ENCODE peak calls at places on chromosomes 1 and 21, in nine cellular contexts. One of them, this sample, is unnamed.

GRCh38 chr1:192763243-192763642 is 45.6 kb upstream of the RGS2 start:
- DNase-seq in PC-3: peak; percentile 82
- DNase-seq in body of pancreas: no peak
- DNase-seq in heart left ventricle: no peak
- DNase-seq in adrenal gland: no peak
- DNase-seq in heart right ventricle: no peak
- DNase-seq in endothelial cell of umbilical vein: no peak
- DNase-seq in mesendoderm: no peak
- DNase-seq in fibroblast of lung: peak; percentile 14
- DNase-seq in this sample: no peak

GRCh38 chr1:119768778-119769177 is at the start of gene HMGCS2:
- DNase-seq in mesendoderm: no peak
- DNase-seq in heart left ventricle: no peak
- DNase-seq in heart right ventricle: no peak
- DNase-seq in body of pancreas: peak; percentile 65
- DNase-seq in fibroblast of lung: no peak
- DNase-seq in endothelial cell of umbilical vein: no peak
- DNase-seq in adrenal gland: no peak
- DNase-seq in PC-3: peak; percentile 22
- DNase-seq in this sample: no peak

GRCh38 chr1:180228648-180229482 is 1.2 kb upstream of the LHX4 start:
- DNase-seq in PC-3: no peak
- DNase-seq in adrenal gland: no peak
- DNase-seq in fibroblast of lung: no peak
- DNase-seq in mesendoderm: peak; percentile 48
- DNase-seq in body of pancreas: no peak
- DNase-seq in heart left ventricle: no peak
- DNase-seq in endothelial cell of umbilical vein: no peak
- DNase-seq in heart right ventricle: no peak
- DNase-seq in this sample: peak; percentile 80

GRCh38 chr1:25989860-25990650 is 7.8 kb downstream of the PAFAH2 start:
- DNase-seq in heart right ventricle: no peak
- DNase-seq in adrenal gland: no peak
- DNase-seq in mesendoderm: no peak
- DNase-seq in heart left ventricle: no peak
- DNase-seq in PC-3: peak; percentile 49
- DNase-seq in endothelial cell of umbilical vein: no peak
- DNase-seq in fibroblast of lung: peak; percentile 36
- DNase-seq in body of pancreas: no peak
- DNase-seq in this sample: no peak

GRCh38 chr1:30038134-30039025 is 685.0 kb downstream of the MATN1 start:
- DNase-seq in fibroblast of lung: no peak
- DNase-seq in heart right ventricle: no peak
- DNase-seq in body of pancreas: no peak
- DNase-seq in heart left ventricle: no peak
- DNase-seq in PC-3: no peak
- DNase-seq in endothelial cell of umbilical vein: no peak
- DNase-seq in adrenal gland: no peak
- DNase-seq in mesendoderm: no peak
- DNase-seq in this sample: no peak

GRCh38 chr1:164914208-164914607 is 355.2 kb downstream of the PBX1 start:
- DNase-seq in heart right ventricle: no peak
- DNase-seq in body of pancreas: no peak
- DNase-seq in fibroblast of lung: peak; percentile 79
- DNase-seq in mesendoderm: peak; percentile 28
- DNase-seq in PC-3: peak; percentile 38
- DNase-seq in adrenal gland: no peak
- DNase-seq in endothelial cell of umbilical vein: peak; percentile 14
- DNase-seq in heart left ventricle: no peak
- DNase-seq in this sample: no peak

GRCh38 chr1:115862406-115862805 is 21.5 kb upstream of the NHLH2 start:
- DNase-seq in adrenal gland: no peak
- DNase-seq in mesendoderm: no peak
- DNase-seq in body of pancreas: no peak
- DNase-seq in heart right ventricle: no peak
- DNase-seq in fibroblast of lung: no peak
- DNase-seq in heart left ventricle: no peak
- DNase-seq in PC-3: peak; percentile 55
- DNase-seq in endothelial cell of umbilical vein: no peak
- DNase-seq in this sample: no peak

GRCh38 chr1:242412921-242413320 is 111.6 kb downstream of the PLD5 start:
- DNase-seq in adrenal gland: no peak
- DNase-seq in body of pancreas: no peak
- DNase-seq in mesendoderm: no peak
- DNase-seq in endothelial cell of umbilical vein: no peak
- DNase-seq in heart left ventricle: no peak
- DNase-seq in heart right ventricle: no peak
- DNase-seq in PC-3: no peak
- DNase-seq in fibroblast of lung: no peak
- DNase-seq in this sample: no peak

DNA sequence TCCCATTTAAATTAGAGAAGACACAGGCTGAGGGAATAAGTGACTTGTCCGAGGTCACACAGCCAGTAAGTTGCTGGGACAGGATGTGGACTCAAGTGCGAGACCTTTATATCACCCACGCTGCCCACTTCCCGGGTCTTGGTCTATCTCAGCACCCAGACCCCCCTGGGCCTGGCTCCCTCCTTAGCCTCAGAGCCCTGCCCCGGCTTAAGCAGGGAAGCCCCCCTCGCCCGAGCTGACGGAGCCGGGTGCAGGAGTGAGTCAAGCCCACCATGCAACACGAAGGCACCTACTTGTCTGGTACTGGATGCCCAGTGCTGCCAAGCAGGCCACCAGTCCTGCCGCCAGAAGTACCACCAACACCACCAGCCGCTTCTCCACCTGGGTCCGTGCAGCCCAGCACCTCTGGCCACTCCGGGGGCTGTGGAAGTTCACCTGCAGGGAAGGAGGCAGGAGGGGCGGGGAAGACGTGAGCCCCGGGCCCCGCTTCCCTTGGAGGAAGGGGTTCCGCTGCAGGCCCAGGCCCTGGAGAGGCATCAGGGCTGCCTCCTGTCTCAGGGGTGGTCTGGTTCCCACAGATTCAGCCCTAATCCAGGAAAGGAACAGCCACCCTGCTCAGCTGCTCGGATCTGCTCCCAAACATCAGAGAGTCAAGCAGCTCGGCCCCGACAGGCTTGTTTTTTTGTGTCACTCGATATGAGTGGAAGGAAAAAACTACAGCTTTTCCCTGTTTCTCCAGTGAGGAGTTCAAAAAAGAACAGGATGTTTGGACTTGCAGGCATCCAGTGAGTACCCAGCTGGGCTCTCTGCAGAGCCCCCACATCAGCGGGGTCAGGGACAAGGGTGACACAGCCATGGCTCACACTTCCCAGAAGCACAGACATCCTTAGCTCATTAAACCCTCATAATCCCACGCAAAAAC is 11.1 kb downstream of the ECE1 start:
- DNase-seq in endothelial cell of umbilical vein: peak; percentile 91
- DNase-seq in adrenal gland: no peak
- DNase-seq in heart right ventricle: no peak
- DNase-seq in body of pancreas: no peak
- DNase-seq in mesendoderm: no peak
- DNase-seq in fibroblast of lung: peak; percentile 36
- DNase-seq in heart left ventricle: no peak
- DNase-seq in PC-3: no peak
- DNase-seq in this sample: no peak
- H3K4me3 ChIP-seq in endothelial cell of umbilical vein: peak overlapping the region; percentile 50
- H3K4me3 ChIP-seq in adrenal gland: no peak overlapping the region
- H3K4me3 ChIP-seq in heart right ventricle: peak overlapping the region; percentile 17
- H3K4me3 ChIP-seq in body of pancreas: no peak overlapping the region
- H3K4me3 ChIP-seq in mesendoderm: no peak overlapping the region
- H3K4me3 ChIP-seq in fibroblast of lung: no peak overlapping the region
- H3K4me3 ChIP-seq in heart left ventricle: peak overlapping the region; percentile 42
- H3K4me3 ChIP-seq in PC-3: no peak overlapping the region
- H3K4me3 ChIP-seq in this sample: no peak overlapping the region

GRCh38 chr21:45641480-45642035 is 2.0 kb upstream of the PCBP3 start:
- DNase-seq in mesendoderm: no peak
- DNase-seq in heart left ventricle: no peak
- DNase-seq in adrenal gland: no peak
- DNase-seq in heart right ventricle: no peak
- DNase-seq in endothelial cell of umbilical vein: no peak
- DNase-seq in fibroblast of lung: no peak
- DNase-seq in PC-3: no peak
- DNase-seq in body of pancreas: no peak
- DNase-seq in this sample: peak; percentile 61

GRCh38 chr21:45640888-45641479 is 2.5 kb upstream of the PCBP3 start:
- DNase-seq in fibroblast of lung: peak; percentile 56
- DNase-seq in endothelial cell of umbilical vein: no peak
- DNase-seq in adrenal gland: peak; percentile 80
- DNase-seq in mesendoderm: peak; percentile 76
- DNase-seq in heart right ventricle: peak; percentile 53
- DNase-seq in PC-3: peak; percentile 33
- DNase-seq in heart left ventricle: no peak
- DNase-seq in body of pancreas: no peak
- DNase-seq in this sample: peak; percentile 92

GRCh38 chr21:45644041-45644906 is 749 bp downstream of the PCBP3 start:
- DNase-seq in heart left ventricle: peak; percentile 67
- DNase-seq in body of pancreas: no peak
- DNase-seq in endothelial cell of umbilical vein: no peak
- DNase-seq in PC-3: peak; percentile 15
- DNase-seq in mesendoderm: no peak
- DNase-seq in heart right ventricle: peak; percentile 39
- DNase-seq in adrenal gland: no peak
- DNase-seq in fibroblast of lung: peak; percentile 28
- DNase-seq in this sample: peak; percentile 76

GRCh38 chr21:45643021-45643980 is at the start of gene PCBP3:
- DNase-seq in mesendoderm: peak; percentile 97
- DNase-seq in endothelial cell of umbilical vein: peak; percentile 86
- DNase-seq in fibroblast of lung: peak; percentile 97
- DNase-seq in PC-3: peak; percentile 96
- DNase-seq in heart right ventricle: peak; percentile 98
- DNase-seq in body of pancreas: peak; percentile 97
- DNase-seq in adrenal gland: peak; percentile 98
- DNase-seq in heart left ventricle: peak; percentile 98
- DNase-seq in this sample: peak; percentile 99

DNA sequence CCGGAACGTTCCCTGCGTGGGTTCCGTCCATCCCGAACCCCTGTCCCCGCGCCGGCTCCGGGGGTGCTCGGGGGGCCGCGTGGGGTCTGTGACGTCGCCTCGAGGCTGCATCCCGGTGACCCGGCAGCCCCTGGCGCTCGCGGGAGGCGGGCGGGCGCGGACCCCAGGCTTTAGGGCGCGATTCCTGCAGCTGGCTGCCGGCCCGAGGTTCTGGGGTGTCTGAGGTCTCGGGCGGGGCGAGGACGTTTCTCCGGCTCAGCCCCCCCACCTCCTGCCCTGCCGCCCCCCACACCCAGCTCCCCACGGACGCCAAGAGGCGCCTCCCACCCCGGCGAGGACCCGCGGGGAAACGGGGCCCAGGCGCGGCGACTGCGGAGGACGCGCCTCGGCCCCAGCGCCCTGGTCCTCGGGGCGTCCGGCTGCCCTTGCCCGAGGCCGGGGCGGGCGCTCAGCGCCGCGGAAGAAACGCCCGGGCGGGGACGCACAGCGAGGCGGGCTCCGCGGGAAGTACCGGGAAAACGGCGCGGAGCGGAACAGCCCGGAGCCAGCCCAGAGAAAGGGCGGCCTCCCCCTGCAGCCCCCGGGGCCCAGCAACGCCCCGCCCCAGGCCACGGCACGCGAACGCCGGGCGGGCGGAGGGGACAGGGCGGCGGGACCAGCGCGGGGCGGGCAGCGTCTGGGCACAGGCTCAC is 1.3 kb upstream of the PCBP3 start:
- DNase-seq in fibroblast of lung: peak; percentile 31
- DNase-seq in mesendoderm: no peak
- DNase-seq in heart right ventricle: peak; percentile 42
- DNase-seq in PC-3: no peak
- DNase-seq in body of pancreas: no peak
- DNase-seq in endothelial cell of umbilical vein: no peak
- DNase-seq in heart left ventricle: peak; percentile 75
- DNase-seq in adrenal gland: no peak
- DNase-seq in this sample: peak; percentile 85
- H3K27me3 ChIP-seq in fibroblast of lung: peaks cover 7% of the 10 kb centered on the region
- H3K27me3 ChIP-seq in mesendoderm: peaks cover 13% of the 10 kb centered on the region
- H3K27me3 ChIP-seq in heart right ventricle: peaks cover 15% of the 10 kb centered on the region
- H3K27me3 ChIP-seq in PC-3: no peaks in the 10 kb centered on the region
- H3K27me3 ChIP-seq in body of pancreas: no peaks in the 10 kb centered on the region
- H3K27me3 ChIP-seq in endothelial cell of umbilical vein: peaks cover 29% of the 10 kb centered on the region
- H3K27me3 ChIP-seq in heart left ventricle: peaks cover 8% of the 10 kb centered on the region
- H3K27me3 ChIP-seq in adrenal gland: no peaks in the 10 kb centered on the region
- H3K27me3 ChIP-seq in this sample: peaks cover 28% of the 10 kb centered on the region

DNA sequence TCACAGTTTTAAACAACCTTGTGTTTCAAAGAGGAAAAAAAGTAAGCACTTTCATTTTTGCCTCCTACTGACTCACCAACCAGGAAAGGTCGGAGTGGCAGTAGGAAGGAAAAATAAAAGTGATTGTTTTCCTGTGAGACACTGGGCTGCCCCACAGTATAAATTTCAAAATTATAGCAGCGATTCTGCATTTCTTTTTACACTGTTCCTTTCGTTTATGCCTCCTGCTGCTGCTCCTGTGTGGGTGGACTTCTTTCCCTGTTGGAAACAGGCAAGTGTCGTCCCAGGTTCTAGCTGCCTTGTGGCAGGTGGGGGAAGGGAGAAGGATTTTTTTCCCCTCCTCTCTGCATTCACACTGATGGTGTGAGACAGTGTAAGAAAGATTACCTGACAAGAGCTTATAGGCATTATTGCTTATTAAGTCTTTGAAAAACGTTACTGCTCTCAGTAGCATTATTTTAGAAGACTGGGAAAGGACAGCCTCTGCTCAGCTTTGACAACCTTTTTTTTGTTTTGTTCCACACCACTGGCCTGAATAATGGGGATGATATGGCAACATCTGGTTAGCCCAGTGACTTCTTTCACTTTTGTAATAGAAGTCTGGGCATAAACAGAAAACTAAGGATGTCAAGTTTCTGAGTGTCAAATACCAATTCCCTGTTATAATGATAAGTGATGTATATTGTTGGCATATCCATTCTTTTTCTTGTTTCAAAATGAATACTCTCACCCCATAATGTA is 77.9 kb downstream of the NEK7 start:
- DNase-seq in heart left ventricle: no peak
- DNase-seq in PC-3: peak; percentile 43
- DNase-seq in mesendoderm: peak; percentile 83
- DNase-seq in body of pancreas: no peak
- DNase-seq in endothelial cell of umbilical vein: peak; percentile 66
- DNase-seq in adrenal gland: peak; percentile 50
- DNase-seq in fibroblast of lung: peak; percentile 50
- DNase-seq in heart right ventricle: no peak
- DNase-seq in this sample: no peak
- H3K4me3 ChIP-seq in heart left ventricle: peak overlapping the region; percentile 31
- H3K4me3 ChIP-seq in PC-3: peak overlapping the region; percentile 61
- H3K4me3 ChIP-seq in mesendoderm: no peak overlapping the region
- H3K4me3 ChIP-seq in body of pancreas: no peak overlapping the region
- H3K4me3 ChIP-seq in endothelial cell of umbilical vein: peak overlapping the region; percentile 19
- H3K4me3 ChIP-seq in adrenal gland: no peak overlapping the region
- H3K4me3 ChIP-seq in fibroblast of lung: peak overlapping the region; percentile 36
- H3K4me3 ChIP-seq in heart right ventricle: no peak overlapping the region
- H3K4me3 ChIP-seq in this sample: no peak overlapping the region

GRCh38 chr1:215083408-215083961 is 948 bp downstream of the KCNK2 start:
- DNase-seq in heart right ventricle: no peak
- DNase-seq in endothelial cell of umbilical vein: peak; percentile 25
- DNase-seq in fibroblast of lung: peak; percentile 25
- DNase-seq in PC-3: no peak
- DNase-seq in mesendoderm: peak; percentile 42
- DNase-seq in adrenal gland: peak; percentile 66
- DNase-seq in body of pancreas: no peak
- DNase-seq in heart left ventricle: no peak
- DNase-seq in this sample: peak; percentile 22

GRCh38 chr1:215082532-215083407 is at the start of gene KCNK2:
- DNase-seq in endothelial cell of umbilical vein: no peak
- DNase-seq in heart right ventricle: no peak
- DNase-seq in heart left ventricle: no peak
- DNase-seq in mesendoderm: peak; percentile 51
- DNase-seq in adrenal gland: peak; percentile 60
- DNase-seq in body of pancreas: no peak
- DNase-seq in PC-3: peak; percentile 28
- DNase-seq in fibroblast of lung: no peak
- DNase-seq in this sample: peak; percentile 72

GRCh38 chr1:215081566-215082531 is 688 bp upstream of the KCNK2 start:
- DNase-seq in heart right ventricle: no peak
- DNase-seq in fibroblast of lung: no peak
- DNase-seq in mesendoderm: peak; percentile 8
- DNase-seq in endothelial cell of umbilical vein: no peak
- DNase-seq in PC-3: no peak
- DNase-seq in heart left ventricle: no peak
- DNase-seq in adrenal gland: no peak
- DNase-seq in body of pancreas: no peak
- DNase-seq in this sample: peak; percentile 16

GRCh38 chr1:215087603-215088002 is 5.1 kb downstream of the KCNK2 start:
- DNase-seq in mesendoderm: no peak
- DNase-seq in heart left ventricle: no peak
- DNase-seq in body of pancreas: no peak
- DNase-seq in endothelial cell of umbilical vein: peak; percentile 54
- DNase-seq in fibroblast of lung: no peak
- DNase-seq in heart right ventricle: no peak
- DNase-seq in adrenal gland: no peak
- DNase-seq in PC-3: peak; percentile 22
- DNase-seq in this sample: no peak
- H3K27me3 ChIP-seq in mesendoderm: peaks cover 8% of the 10 kb centered on the region
- H3K27me3 ChIP-seq in heart left ventricle: peaks cover 2% of the 10 kb centered on the region
- H3K27me3 ChIP-seq in body of pancreas: peaks cover under 1% of the 10 kb centered on the region
- H3K27me3 ChIP-seq in endothelial cell of umbilical vein: peaks cover 11% of the 10 kb centered on the region
- H3K27me3 ChIP-seq in fibroblast of lung: no peaks in the 10 kb centered on the region
- H3K27me3 ChIP-seq in heart right ventricle: peaks cover 25% of the 10 kb centered on the region
- H3K27me3 ChIP-seq in adrenal gland: no peaks in the 10 kb centered on the region
- H3K27me3 ChIP-seq in PC-3: peaks cover 39% of the 10 kb centered on the region
- H3K27me3 ChIP-seq in this sample: peaks cover 39% of the 10 kb centered on the region